ENCODE peak calls at places on chromosomes 7 and 10, in eight cellular contexts. J, G, T, U, V, Y, C and B are unnamed samples.

GRCh38 chr10:79165068-79165467 is 96.3 kb downstream of the ZMIZ1 start:
- DNase-seq in T (no peak), G (no peak), C (no peak), U (no peak), J (no peak), V (no peak), Y (no peak), B (no peak)

GRCh38 chr10:23081156-23081833 is 14.1 kb upstream of the MSRB2 start:
- DNase-seq in G (no peak), U (no peak), V (no peak), T (peak), J (no peak), C (peak), Y (no peak), B (peak)

GRCh38 chr10:14124951-14125350 is 205.8 kb downstream of the FRMD4A start:
- DNase-seq in G (peak), J (no peak), T (no peak), Y (no peak), V (peak), U (no peak), C (no peak), B (no peak)

GRCh38 chr10:133258818-133259602 is 17.7 kb downstream of the ADAM8 start:
- DNase-seq in J (peak), U (peak), Y (peak), T (peak), C (no peak), G (peak), V (no peak), B (no peak)

GRCh38 chr7:94396044-94396443 is 1.3 kb downstream of the COL1A2 start:
- DNase-seq in G (peak), V (no peak), Y (no peak), T (no peak), U (no peak), C (no peak), J (no peak), B (no peak)

GRCh38 chr10:80413152-80413996 is 5.0 kb downstream of the PRXL2A start:
- DNase-seq in G (no peak), C (no peak), Y (no peak), T (peak), J (no peak), U (no peak), V (no peak), B (peak)

GRCh38 chr10:22444219-22444788 is 99.0 kb downstream of the SPAG6 start:
- DNase-seq in T (no peak), Y (no peak), V (no peak), J (no peak), U (no peak), G (no peak), C (no peak), B (no peak)

GRCh38 chr10:133019191-133019590 is 68.5 kb upstream of the ADGRA1 start:
- DNase-seq in U (no peak), T (no peak), V (no peak), J (no peak), C (no peak), Y (no peak), G (no peak), B (no peak)

GRCh38 chr10:48450233-48450810 is 143.8 kb downstream of the MAPK8 start:
- DNase-seq in T (no peak), Y (no peak), J (no peak), G (no peak), V (no peak), C (no peak), U (no peak), B (no peak)

GRCh38 chr10:124755581-124755980 is 11.4 kb upstream of the FAM53B start:
- DNase-seq in Y (no peak), C (no peak), J (no peak), T (no peak), G (no peak), V (no peak), U (peak), B (no peak)

GRCh38 chr7:105943486-105943885 is 19.6 kb upstream of the CDHR3 start:
- DNase-seq in Y (no peak), U (no peak), T (no peak), G (no peak), V (no peak), J (no peak), C (no peak), B (no peak)

GRCh38 chr7:131723926-131724325 is 167.5 kb upstream of the PODXL start:
- DNase-seq in Y (no peak), J (no peak), U (no peak), T (peak), V (peak), C (no peak), G (no peak), B (no peak)

GRCh38 chr10:118763202-118763988 is 8.6 kb upstream of the CACUL1 start:
- DNase-seq in C (no peak), V (no peak), J (no peak), U (no peak), G (no peak), T (no peak), Y (no peak), B (no peak)

GRCh38 chr7:76108540-76109233 is 60.8 kb downstream of the MDH2 start:
- DNase-seq in T (no peak), C (no peak), Y (no peak), J (no peak), U (no peak), G (no peak), V (no peak), B (no peak)

GRCh38 chr7:111499027-111499426 is 63.3 kb downstream of the IMMP2L start:
- DNase-seq in V (no peak), U (peak), J (no peak), Y (no peak), T (peak), G (peak), C (no peak), B (no peak)

GRCh38 chr10:4775808-4776207 is 50.2 kb upstream of the AKR1E2 start:
- DNase-seq in Y (no peak), J (no peak), U (no peak), C (no peak), G (no peak), T (no peak), V (no peak), B (no peak)

GRCh38 chr10:48400129-48400849 is 93.8 kb downstream of the MAPK8 start:
- DNase-seq in T (peak), Y (no peak), G (no peak), J (no peak), U (no peak), C (no peak), V (no peak), B (no peak)

GRCh38 chr10:116770281-116770680 is 27.9 kb upstream of the HSPA12A start:
- DNase-seq in V (no peak), Y (no peak), C (no peak), T (no peak), G (no peak), U (no peak), J (no peak), B (no peak)

GRCh38 chr7:29243777-29244655 is 49.4 kb downstream of the CHN2 start:
- DNase-seq in G (no peak), J (peak), Y (no peak), U (no peak), V (no peak), C (no peak), T (no peak), B (no peak)

GRCh38 chr10:123157210-123157609 is 3.0 kb downstream of the BUB3 start:
- DNase-seq in T (no peak), C (no peak), J (no peak), G (peak), V (no peak), Y (no peak), U (no peak), B (no peak)

GRCh38 chr7:6375346-6376101 is 72.2 kb downstream of the DAGLB start:
- DNase-seq in U (no peak), J (peak), G (no peak), V (peak), Y (no peak), C (no peak), T (no peak), B (no peak)

GRCh38 chr7:47557317-47557985 is 24.5 kb downstream of the TNS3 start:
- DNase-seq in Y (no peak), T (peak), U (no peak), G (no peak), C (no peak), V (no peak), J (no peak), B (no peak)

GRCh38 chr10:131822694-131823245 is 78.0 kb upstream of the PPP2R2D start:
- DNase-seq in G (no peak), T (no peak), C (no peak), V (no peak), J (no peak), U (peak), Y (no peak), B (no peak)